ENCODE peak calls at places on chromosomes 11 and 22, in seven cellular contexts. One of them, this sample, is unnamed.

GRCh38 chr11:45470151-45471001 is 184.2 kb upstream of the SYT13 start:
- DNase-seq in GM12878: no peak
- DNase-seq in K562: no peak
- DNase-seq in WTC11: no peak
- DNase-seq in H1: no peak
- DNase-seq in HCT116: no peak
- DNase-seq in HepG2: no peak
- DNase-seq in this sample: no peak

GRCh38 chr11:70415642-70416395 is 17.5 kb downstream of the CTTN start:
- DNase-seq in GM12878: no peak
- DNase-seq in K562: no peak
- DNase-seq in WTC11: no peak
- DNase-seq in H1: no peak
- DNase-seq in HCT116: no peak
- DNase-seq in HepG2: no peak
- DNase-seq in this sample: no peak

GRCh38 chr11:80855975-80856524 is 1415.2 kb upstream of the TENM4 start:
- DNase-seq in GM12878: no peak
- DNase-seq in K562: no peak
- DNase-seq in WTC11: no peak
- DNase-seq in H1: no peak
- DNase-seq in HCT116: no peak
- DNase-seq in HepG2: no peak
- DNase-seq in this sample: no peak

GRCh38 chr22:38957046-38957770 is at the start of gene APOBEC3A:
- DNase-seq in GM12878: no peak
- DNase-seq in K562: no peak
- DNase-seq in WTC11: no peak
- DNase-seq in H1: no peak
- DNase-seq in HCT116: no peak
- DNase-seq in HepG2: no peak
- DNase-seq in this sample: no peak

GRCh38 chr22:40289991-40290459 is 56.3 kb upstream of the ADSL start:
- DNase-seq in GM12878: peak; percentile 26
- DNase-seq in K562: no peak
- DNase-seq in WTC11: no peak
- DNase-seq in H1: no peak
- DNase-seq in HCT116: no peak
- DNase-seq in HepG2: no peak
- DNase-seq in this sample: no peak

GRCh38 chr22:29470159-29470855 is 9.7 kb upstream of the NEFH start:
- DNase-seq in GM12878: no peak
- DNase-seq in K562: peak; percentile 80
- DNase-seq in WTC11: peak; percentile 95
- DNase-seq in H1: peak; percentile 99
- DNase-seq in HCT116: peak; percentile 62
- DNase-seq in HepG2: peak; percentile 26
- DNase-seq in this sample: peak; percentile 96

GRCh38 chr11:127191689-127192088 is 191.1 kb upstream of the KIRREL3 start:
- DNase-seq in GM12878: no peak
- DNase-seq in K562: no peak
- DNase-seq in WTC11: no peak
- DNase-seq in H1: no peak
- DNase-seq in HCT116: no peak
- DNase-seq in HepG2: no peak
- DNase-seq in this sample: no peak

GRCh38 chr22:40593460-40594273 is 42.9 kb downstream of the MRTFA start:
- DNase-seq in GM12878: peak; percentile 68
- DNase-seq in K562: peak; percentile 9
- DNase-seq in WTC11: no peak
- DNase-seq in H1: no peak
- DNase-seq in HCT116: no peak
- DNase-seq in HepG2: peak; percentile 25
- DNase-seq in this sample: no peak

GRCh38 chr11:19819148-19819547 is 106.5 kb downstream of the NAV2 start:
- DNase-seq in GM12878: no peak
- DNase-seq in K562: no peak
- DNase-seq in WTC11: no peak
- DNase-seq in H1: no peak
- DNase-seq in HCT116: no peak
- DNase-seq in HepG2: no peak
- DNase-seq in this sample: no peak

GRCh38 chr11:45622861-45623260 is 42.6 kb downstream of the CHST1 start:
- DNase-seq in GM12878: no peak
- DNase-seq in K562: no peak
- DNase-seq in WTC11: no peak
- DNase-seq in H1: no peak
- DNase-seq in HCT116: no peak
- DNase-seq in HepG2: no peak
- DNase-seq in this sample: no peak

GRCh38 chr11:10076458-10077141 is 217.4 kb downstream of the SBF2 start:
- DNase-seq in GM12878: no peak
- DNase-seq in K562: peak; percentile 64
- DNase-seq in WTC11: peak; percentile 77
- DNase-seq in H1: peak; percentile 84
- DNase-seq in HCT116: peak; percentile 19
- DNase-seq in HepG2: peak; percentile 19
- DNase-seq in this sample: peak; percentile 42

GRCh38 chr11:34405079-34405858 is 33.5 kb upstream of the CAT start:
- DNase-seq in GM12878: peak; percentile 16
- DNase-seq in K562: no peak
- DNase-seq in WTC11: no peak
- DNase-seq in H1: no peak
- DNase-seq in HCT116: no peak
- DNase-seq in HepG2: no peak
- DNase-seq in this sample: no peak

GRCh38 chr22:43314611-43315010 is 28.6 kb downstream of the SCUBE1 start:
- DNase-seq in GM12878: no peak
- DNase-seq in K562: no peak
- DNase-seq in WTC11: no peak
- DNase-seq in H1: no peak
- DNase-seq in HCT116: no peak
- DNase-seq in HepG2: no peak
- DNase-seq in this sample: no peak

GRCh38 chr22:43310798-43311197 is 32.4 kb downstream of the SCUBE1 start:
- DNase-seq in GM12878: no peak
- DNase-seq in K562: no peak
- DNase-seq in WTC11: no peak
- DNase-seq in H1: no peak
- DNase-seq in HCT116: no peak
- DNase-seq in HepG2: no peak
- DNase-seq in this sample: no peak

GRCh38 chr22:43312608-43313007 is 30.6 kb downstream of the SCUBE1 start:
- DNase-seq in GM12878: no peak
- DNase-seq in K562: no peak
- DNase-seq in WTC11: no peak
- DNase-seq in H1: no peak
- DNase-seq in HCT116: no peak
- DNase-seq in HepG2: no peak
- DNase-seq in this sample: no peak

GRCh38 chr22:43315687-43316217 is 27.4 kb downstream of the SCUBE1 start:
- DNase-seq in GM12878: no peak
- DNase-seq in K562: no peak
- DNase-seq in WTC11: no peak
- DNase-seq in H1: no peak
- DNase-seq in HCT116: no peak
- DNase-seq in HepG2: no peak
- DNase-seq in this sample: no peak

DNA sequence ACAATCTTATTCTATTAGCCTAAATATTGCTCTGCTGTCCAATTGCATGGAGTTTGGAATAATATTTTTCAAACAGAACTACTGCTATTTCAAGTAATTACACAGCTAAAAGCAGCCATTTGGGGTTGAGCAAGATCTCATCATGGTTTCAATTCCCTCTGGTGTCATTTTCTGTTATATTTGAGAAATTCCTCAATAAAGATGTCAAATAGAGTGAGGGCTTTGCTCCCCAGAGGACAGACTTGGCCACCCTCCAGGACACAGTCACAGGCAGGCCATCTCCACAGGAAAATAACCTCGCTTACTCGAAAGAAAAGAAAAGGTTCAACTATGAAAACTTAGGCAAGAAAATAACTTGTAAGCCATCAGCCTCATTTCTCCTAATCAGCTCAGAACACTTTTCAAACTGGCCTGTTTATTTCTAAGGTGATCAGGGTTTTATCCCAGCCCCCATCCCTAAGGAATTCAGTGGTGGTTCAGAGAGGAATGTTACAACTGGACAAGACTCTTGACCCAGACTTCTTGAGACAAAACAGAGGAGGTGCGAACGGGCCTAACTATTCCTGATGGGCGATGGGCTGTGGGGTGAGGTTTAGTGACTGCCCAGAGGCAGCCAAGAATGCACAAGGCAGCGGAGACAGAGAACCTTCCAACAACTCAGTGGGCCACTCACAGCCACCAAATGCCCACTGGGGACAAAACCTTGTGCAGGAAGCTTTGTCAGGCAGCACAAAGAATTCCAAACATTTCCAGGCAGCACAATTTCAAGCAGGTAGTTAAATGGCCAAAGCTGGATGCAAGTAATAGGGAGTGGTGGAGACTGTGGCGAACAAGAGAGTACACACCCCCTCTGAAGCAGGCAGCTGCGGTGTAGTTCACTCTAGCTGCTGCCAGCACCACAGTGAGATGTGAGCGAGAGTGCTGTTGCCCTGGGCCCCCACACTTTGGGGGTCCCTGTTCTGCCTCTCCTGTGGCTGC is 29.4 kb downstream of the SCUBE1 start:
- DNase-seq in GM12878: no peak
- DNase-seq in K562: no peak
- DNase-seq in WTC11: no peak
- DNase-seq in H1: no peak
- DNase-seq in HCT116: no peak
- DNase-seq in HepG2: no peak
- DNase-seq in this sample: peak; percentile 34
- TF ChIP-seq SP1 in GM12878: no peak
- TF ChIP-seq SP1 in K562: no peak
- TF ChIP-seq SP1 in WTC11: no peak
- TF ChIP-seq SP1 in H1: no peak
- TF ChIP-seq SP1 in HCT116: no peak
- TF ChIP-seq SP1 in HepG2: no peak
- TF ChIP-seq SP1 in this sample: no peak

DNA sequence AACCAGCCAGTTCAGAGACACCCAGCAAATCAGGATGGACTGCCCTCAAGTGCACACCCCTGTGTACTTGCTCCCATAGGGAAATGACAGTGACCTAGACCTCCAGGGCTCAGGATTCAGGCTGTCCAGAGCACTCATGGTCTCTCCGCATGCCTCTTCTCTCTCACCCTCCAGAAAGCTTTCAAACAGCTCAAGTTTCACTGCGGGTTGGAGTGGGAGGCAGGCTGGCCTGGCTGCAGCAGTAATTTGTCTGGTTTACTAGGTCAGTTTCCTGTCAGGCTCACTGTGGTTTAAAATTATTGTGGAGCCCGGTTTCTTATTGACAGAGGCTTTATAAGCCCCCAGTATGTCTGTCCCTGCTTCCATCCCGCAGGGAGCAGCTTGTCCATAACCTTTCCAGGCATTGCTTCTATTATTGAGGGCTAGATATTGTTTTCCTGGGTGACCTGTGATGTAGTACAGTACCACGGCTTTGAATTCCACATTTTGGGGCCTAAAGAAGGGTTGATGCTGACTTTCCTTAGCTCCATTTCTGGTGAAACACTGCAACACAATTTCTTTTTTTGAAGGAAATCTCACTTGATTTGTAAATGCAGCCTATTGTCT is 235.3 kb upstream of the SORL1-AS1 start:
- DNase-seq in GM12878: no peak
- DNase-seq in K562: no peak
- DNase-seq in WTC11: peak; percentile 29
- DNase-seq in H1: no peak
- DNase-seq in HCT116: no peak
- DNase-seq in HepG2: no peak
- DNase-seq in this sample: peak; percentile 25
- TF ChIP-seq SP1 in GM12878: no peak
- TF ChIP-seq SP1 in K562: no peak
- TF ChIP-seq SP1 in WTC11: no peak
- TF ChIP-seq SP1 in H1: no peak
- TF ChIP-seq SP1 in HCT116: no peak
- TF ChIP-seq SP1 in HepG2: no peak
- TF ChIP-seq SP1 in this sample: no peak

GRCh38 chr11:12094872-12095800 is 15.3 kb upstream of the MICAL2 start:
- DNase-seq in GM12878: no peak
- DNase-seq in K562: peak; percentile 80
- DNase-seq in WTC11: no peak
- DNase-seq in H1: no peak
- DNase-seq in HCT116: no peak
- DNase-seq in HepG2: no peak
- DNase-seq in this sample: no peak
- TF ChIP-seq SP1 in GM12878: no peak
- TF ChIP-seq SP1 in K562: peak; percentile 28
- TF ChIP-seq SP1 in WTC11: no peak
- TF ChIP-seq SP1 in H1: no peak
- TF ChIP-seq SP1 in HCT116: no peak
- TF ChIP-seq SP1 in HepG2: no peak
- TF ChIP-seq SP1 in this sample: no peak

DNA sequence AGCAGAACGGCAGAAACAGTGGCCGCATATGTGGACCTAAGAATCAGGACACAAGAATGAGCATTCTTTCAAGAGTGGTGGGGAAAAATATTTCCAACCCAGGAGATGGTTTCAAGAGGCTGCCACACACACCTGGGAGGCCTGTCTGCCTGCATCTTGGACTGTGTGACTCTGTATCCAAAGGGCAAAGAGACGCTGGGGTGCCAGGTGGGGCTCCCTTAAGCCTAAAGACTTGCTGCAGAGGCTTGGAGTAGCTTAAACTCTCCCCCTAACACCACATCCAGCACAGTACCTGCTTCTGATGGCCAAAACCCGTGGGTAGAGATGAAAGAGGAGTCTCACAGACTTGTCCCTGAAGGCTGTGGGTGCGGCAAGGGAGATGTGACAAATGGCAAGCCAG is 3.5 kb downstream of the CXCR5 start:
- DNase-seq in GM12878: no peak
- DNase-seq in K562: no peak
- DNase-seq in WTC11: no peak
- DNase-seq in H1: no peak
- DNase-seq in HCT116: no peak
- DNase-seq in HepG2: no peak
- DNase-seq in this sample: no peak
- TF ChIP-seq SP1 in GM12878: no peak
- TF ChIP-seq SP1 in K562: no peak
- TF ChIP-seq SP1 in WTC11: no peak
- TF ChIP-seq SP1 in H1: no peak
- TF ChIP-seq SP1 in HCT116: no peak
- TF ChIP-seq SP1 in HepG2: no peak
- TF ChIP-seq SP1 in this sample: no peak

This sample was measured in HEK293T.